ENCODE peak calls at places on chromosomes 3 and 15, in eight cellular contexts. One of them, this sample, is unnamed.
A peak's percentile ranks its signal among the peaks of the same experiment; 100 is the strongest.

GRCh38 chr15:58066042-58066867 is 744 bp upstream of the ALDH1A2 start:
- DNase-seq in uterus: peak; percentile 84
- DNase-seq in left ventricle myocardium inferior: peak; percentile 67
- DNase-seq in GM23248: peak; percentile 62
- DNase-seq in pancreas: peak; percentile 92
- DNase-seq in transverse colon: peak; percentile 66
- DNase-seq in A673: peak; percentile 55
- DNase-seq in astrocyte: no peak
- DNase-seq in this sample: peak; percentile 59

GRCh38 chr15:29456255-29456654 is 186.6 kb upstream of the NSMCE3 start:
- DNase-seq in A673: no peak
- DNase-seq in uterus: no peak
- DNase-seq in transverse colon: no peak
- DNase-seq in left ventricle myocardium inferior: no peak
- DNase-seq in astrocyte: no peak
- DNase-seq in GM23248: no peak
- DNase-seq in pancreas: no peak
- DNase-seq in this sample: no peak

GRCh38 chr3:69033470-69033869 is 18.7 kb downstream of the TMF1 start:
- DNase-seq in pancreas: no peak
- DNase-seq in GM23248: peak; percentile 91
- DNase-seq in astrocyte: no peak
- DNase-seq in uterus: no peak
- DNase-seq in A673: no peak
- DNase-seq in left ventricle myocardium inferior: no peak
- DNase-seq in transverse colon: no peak
- DNase-seq in this sample: no peak

GRCh38 chr15:34850121-34850520 is 54.8 kb upstream of the ACTC1 start:
- DNase-seq in transverse colon: no peak
- DNase-seq in A673: no peak
- DNase-seq in uterus: no peak
- DNase-seq in astrocyte: no peak
- DNase-seq in pancreas: no peak
- DNase-seq in left ventricle myocardium inferior: no peak
- DNase-seq in GM23248: no peak
- DNase-seq in this sample: peak; percentile 9

GRCh38 chr3:78818161-78818985 is 949.4 kb downstream of the ROBO1 start:
- DNase-seq in uterus: no peak
- DNase-seq in left ventricle myocardium inferior: no peak
- DNase-seq in GM23248: no peak
- DNase-seq in transverse colon: no peak
- DNase-seq in pancreas: no peak
- DNase-seq in astrocyte: no peak
- DNase-seq in A673: no peak
- DNase-seq in this sample: peak; percentile 12

GRCh38 chr15:39153718-39154117 is 427.2 kb upstream of the THBS1 start:
- DNase-seq in A673: no peak
- DNase-seq in uterus: no peak
- DNase-seq in left ventricle myocardium inferior: no peak
- DNase-seq in astrocyte: no peak
- DNase-seq in transverse colon: peak; percentile 26
- DNase-seq in GM23248: peak; percentile 24
- DNase-seq in pancreas: no peak
- DNase-seq in this sample: no peak

GRCh38 chr3:64977308-64978100 is 289.7 kb upstream of the ADAMTS9 start:
- DNase-seq in transverse colon: no peak
- DNase-seq in uterus: no peak
- DNase-seq in A673: no peak
- DNase-seq in GM23248: peak; percentile 65
- DNase-seq in pancreas: no peak
- DNase-seq in left ventricle myocardium inferior: no peak
- DNase-seq in astrocyte: peak; percentile 85
- DNase-seq in this sample: no peak

GRCh38 chr15:70053006-70053702 is 44.6 kb downstream of the TLE3 start:
- DNase-seq in uterus: peak; percentile 14
- DNase-seq in astrocyte: no peak
- DNase-seq in transverse colon: no peak
- DNase-seq in left ventricle myocardium inferior: no peak
- DNase-seq in A673: no peak
- DNase-seq in pancreas: peak; percentile 48
- DNase-seq in GM23248: no peak
- DNase-seq in this sample: peak; percentile 46

GRCh38 chr3:160450846-160451245 is 1.3 kb upstream of the TRIM59 start:
- DNase-seq in transverse colon: no peak
- DNase-seq in A673: no peak
- DNase-seq in astrocyte: peak; percentile 90
- DNase-seq in left ventricle myocardium inferior: no peak
- DNase-seq in pancreas: no peak
- DNase-seq in uterus: no peak
- DNase-seq in GM23248: peak; percentile 89
- DNase-seq in this sample: no peak

GRCh38 chr3:115113367-115113766 is 33.7 kb downstream of the ZBTB20 start:
- DNase-seq in left ventricle myocardium inferior: no peak
- DNase-seq in GM23248: peak; percentile 38
- DNase-seq in pancreas: no peak
- DNase-seq in astrocyte: peak; percentile 37
- DNase-seq in transverse colon: no peak
- DNase-seq in A673: no peak
- DNase-seq in uterus: no peak
- DNase-seq in this sample: peak; percentile 25

GRCh38 chr3:60013241-60013640 is 963.4 kb upstream of the CFAP20DC start:
- DNase-seq in A673: no peak
- DNase-seq in uterus: no peak
- DNase-seq in astrocyte: peak; percentile 38
- DNase-seq in left ventricle myocardium inferior: no peak
- DNase-seq in GM23248: peak; percentile 5
- DNase-seq in transverse colon: no peak
- DNase-seq in pancreas: no peak
- DNase-seq in this sample: no peak

GRCh38 chr15:48318131-48318530 is 13.1 kb upstream of the DUT start:
- DNase-seq in transverse colon: no peak
- DNase-seq in left ventricle myocardium inferior: no peak
- DNase-seq in A673: no peak
- DNase-seq in uterus: no peak
- DNase-seq in pancreas: no peak
- DNase-seq in GM23248: no peak
- DNase-seq in astrocyte: no peak
- DNase-seq in this sample: no peak

GRCh38 chr3:37935756-37936666 is 54.6 kb upstream of the VILL start:
- DNase-seq in pancreas: no peak
- DNase-seq in GM23248: peak; percentile 89
- DNase-seq in A673: peak; percentile 32
- DNase-seq in astrocyte: peak; percentile 98
- DNase-seq in left ventricle myocardium inferior: no peak
- DNase-seq in transverse colon: peak; percentile 36
- DNase-seq in uterus: no peak
- DNase-seq in this sample: no peak

GRCh38 chr15:35697549-35698299 is 151.8 kb upstream of the DPH6 start:
- DNase-seq in pancreas: no peak
- DNase-seq in A673: peak; percentile 28
- DNase-seq in GM23248: peak; percentile 35
- DNase-seq in transverse colon: peak; percentile 16
- DNase-seq in uterus: no peak
- DNase-seq in astrocyte: peak; percentile 85
- DNase-seq in left ventricle myocardium inferior: no peak
- DNase-seq in this sample: no peak

GRCh38 chr3:66763294-66763693 is 234.8 kb upstream of the KBTBD8 start:
- DNase-seq in left ventricle myocardium inferior: no peak
- DNase-seq in pancreas: no peak
- DNase-seq in uterus: no peak
- DNase-seq in transverse colon: no peak
- DNase-seq in A673: no peak
- DNase-seq in GM23248: peak; percentile 68
- DNase-seq in astrocyte: peak; percentile 7
- DNase-seq in this sample: no peak

GRCh38 chr15:79002631-79003030 is 57.8 kb upstream of the CTSH start:
- DNase-seq in A673: no peak
- DNase-seq in astrocyte: no peak
- DNase-seq in pancreas: no peak
- DNase-seq in uterus: no peak
- DNase-seq in GM23248: no peak
- DNase-seq in left ventricle myocardium inferior: no peak
- DNase-seq in transverse colon: no peak
- DNase-seq in this sample: no peak

GRCh38 chr3:107525101-107525953 is 2.6 kb downstream of the BBX start:
- DNase-seq in pancreas: peak; percentile 73
- DNase-seq in transverse colon: peak; percentile 23
- DNase-seq in uterus: peak; percentile 34
- DNase-seq in A673: peak; percentile 35
- DNase-seq in left ventricle myocardium inferior: peak; percentile 41
- DNase-seq in astrocyte: peak; percentile 4
- DNase-seq in GM23248: peak; percentile 67
- DNase-seq in this sample: peak; percentile 90

GRCh38 chr15:66394912-66395311 is 8.2 kb downstream of the MAP2K1 start:
- DNase-seq in A673: no peak
- DNase-seq in left ventricle myocardium inferior: no peak
- DNase-seq in GM23248: no peak
- DNase-seq in astrocyte: no peak
- DNase-seq in transverse colon: no peak
- DNase-seq in uterus: no peak
- DNase-seq in pancreas: no peak
- DNase-seq in this sample: no peak

GRCh38 chr3:175258763-175259162 is 399.6 kb downstream of the NAALADL2 start:
- DNase-seq in astrocyte: peak; percentile 85
- DNase-seq in uterus: no peak
- DNase-seq in left ventricle myocardium inferior: no peak
- DNase-seq in A673: no peak
- DNase-seq in transverse colon: no peak
- DNase-seq in pancreas: no peak
- DNase-seq in GM23248: peak; percentile 13
- DNase-seq in this sample: no peak

GRCh38 chr3:66989860-66990696 is 8.0 kb upstream of the KBTBD8 start:
- DNase-seq in left ventricle myocardium inferior: no peak
- DNase-seq in astrocyte: no peak
- DNase-seq in A673: peak; percentile 14
- DNase-seq in transverse colon: no peak
- DNase-seq in pancreas: no peak
- DNase-seq in uterus: no peak
- DNase-seq in GM23248: peak; percentile 49
- DNase-seq in this sample: no peak

GRCh38 chr3:6132684-6133432 is 728.1 kb upstream of the GRM7 start:
- DNase-seq in transverse colon: no peak
- DNase-seq in left ventricle myocardium inferior: no peak
- DNase-seq in astrocyte: no peak
- DNase-seq in GM23248: no peak
- DNase-seq in uterus: no peak
- DNase-seq in A673: no peak
- DNase-seq in pancreas: no peak
- DNase-seq in this sample: no peak

GRCh38 chr15:54789377-54789776 is 407.4 kb downstream of the RSL24D1 start:
- DNase-seq in left ventricle myocardium inferior: no peak
- DNase-seq in astrocyte: no peak
- DNase-seq in pancreas: no peak
- DNase-seq in uterus: no peak
- DNase-seq in transverse colon: no peak
- DNase-seq in GM23248: no peak
- DNase-seq in A673: no peak
- DNase-seq in this sample: no peak

GRCh38 chr15:48643776-48644497 is 1.6 kb downstream of the FBN1 start:
- DNase-seq in astrocyte: no peak
- DNase-seq in left ventricle myocardium inferior: no peak
- DNase-seq in uterus: no peak
- DNase-seq in transverse colon: no peak
- DNase-seq in GM23248: peak; percentile 51
- DNase-seq in pancreas: no peak
- DNase-seq in A673: no peak
- DNase-seq in this sample: no peak

GRCh38 chr15:89998923-89999675 is 2.0 kb upstream of the ZNF710 start:
- DNase-seq in astrocyte: no peak
- DNase-seq in pancreas: no peak
- DNase-seq in uterus: no peak
- DNase-seq in GM23248: no peak
- DNase-seq in A673: no peak
- DNase-seq in left ventricle myocardium inferior: no peak
- DNase-seq in transverse colon: no peak
- DNase-seq in this sample: no peak
- H3K4me1 ChIP-seq in astrocyte: peaks cover 26% of the 10 kb centered on the region
- H3K4me1 ChIP-seq in pancreas: peaks cover 25% of the 10 kb centered on the region
- H3K4me1 ChIP-seq in uterus: peaks cover 7% of the 10 kb centered on the region
- H3K4me1 ChIP-seq in GM23248: peaks cover 33% of the 10 kb centered on the region
- H3K4me1 ChIP-seq in A673: peaks cover 12% of the 10 kb centered on the region
- H3K4me1 ChIP-seq in left ventricle myocardium inferior: peaks cover 41% of the 10 kb centered on the region
- H3K4me1 ChIP-seq in transverse colon: peaks cover 47% of the 10 kb centered on the region
- H3K4me1 ChIP-seq in this sample: peaks cover 33% of the 10 kb centered on the region

GRCh38 chr15:42450434-42450790 is 40.5 kb downstream of the ZNF106 start:
- DNase-seq in A673: no peak
- DNase-seq in GM23248: no peak
- DNase-seq in transverse colon: no peak
- DNase-seq in astrocyte: no peak
- DNase-seq in uterus: no peak
- DNase-seq in left ventricle myocardium inferior: no peak
- DNase-seq in pancreas: no peak
- DNase-seq in this sample: no peak

GRCh38 chr15:42444415-42445063 is 46.4 kb downstream of the ZNF106 start:
- DNase-seq in astrocyte: peak; percentile 6
- DNase-seq in A673: peak; percentile 34
- DNase-seq in pancreas: no peak
- DNase-seq in transverse colon: no peak
- DNase-seq in uterus: no peak
- DNase-seq in left ventricle myocardium inferior: no peak
- DNase-seq in GM23248: peak; percentile 39
- DNase-seq in this sample: no peak

GRCh38 chr15:42449770-42450433 is 41.0 kb downstream of the ZNF106 start:
- DNase-seq in astrocyte: no peak
- DNase-seq in pancreas: no peak
- DNase-seq in A673: no peak
- DNase-seq in GM23248: no peak
- DNase-seq in transverse colon: no peak
- DNase-seq in left ventricle myocardium inferior: no peak
- DNase-seq in uterus: no peak
- DNase-seq in this sample: peak; percentile 57

GRCh38 chr15:42448281-42448680 is 42.7 kb downstream of the ZNF106 start:
- DNase-seq in pancreas: no peak
- DNase-seq in left ventricle myocardium inferior: no peak
- DNase-seq in transverse colon: no peak
- DNase-seq in astrocyte: no peak
- DNase-seq in A673: no peak
- DNase-seq in GM23248: no peak
- DNase-seq in uterus: no peak
- DNase-seq in this sample: no peak

GRCh38 chr15:42447599-42447998 is 43.3 kb downstream of the ZNF106 start:
- DNase-seq in A673: no peak
- DNase-seq in pancreas: no peak
- DNase-seq in transverse colon: no peak
- DNase-seq in uterus: no peak
- DNase-seq in left ventricle myocardium inferior: no peak
- DNase-seq in GM23248: no peak
- DNase-seq in astrocyte: no peak
- DNase-seq in this sample: no peak
- H3K4me1 ChIP-seq in A673: no peaks in the 10 kb centered on the region
- H3K4me1 ChIP-seq in pancreas: no peaks in the 10 kb centered on the region
- H3K4me1 ChIP-seq in transverse colon: no peaks in the 10 kb centered on the region
- H3K4me1 ChIP-seq in uterus: no peaks in the 10 kb centered on the region
- H3K4me1 ChIP-seq in left ventricle myocardium inferior: peaks cover 67% of the 10 kb centered on the region
- H3K4me1 ChIP-seq in GM23248: peaks cover 9% of the 10 kb centered on the region
- H3K4me1 ChIP-seq in astrocyte: no peaks in the 10 kb centered on the region
- H3K4me1 ChIP-seq in this sample: peaks cover 22% of the 10 kb centered on the region

GRCh38 chr3:46193436-46193835 is 14.7 kb downstream of the CCR1 start:
- DNase-seq in A673: no peak
- DNase-seq in astrocyte: no peak
- DNase-seq in uterus: no peak
- DNase-seq in left ventricle myocardium inferior: no peak
- DNase-seq in transverse colon: no peak
- DNase-seq in pancreas: no peak
- DNase-seq in GM23248: peak; percentile 50
- DNase-seq in this sample: no peak
- H3K4me1 ChIP-seq in A673: no peaks in the 10 kb centered on the region
- H3K4me1 ChIP-seq in astrocyte: no peaks in the 10 kb centered on the region
- H3K4me1 ChIP-seq in uterus: no peaks in the 10 kb centered on the region
- H3K4me1 ChIP-seq in left ventricle myocardium inferior: no peaks in the 10 kb centered on the region
- H3K4me1 ChIP-seq in transverse colon: no peaks in the 10 kb centered on the region
- H3K4me1 ChIP-seq in pancreas: no peaks in the 10 kb centered on the region
- H3K4me1 ChIP-seq in GM23248: peaks cover under 1% of the 10 kb centered on the region
- H3K4me1 ChIP-seq in this sample: no peaks in the 10 kb centered on the region

GRCh38 chr3:187738089-187738399 is 7.2 kb downstream of the BCL6 start:
- DNase-seq in uterus: no peak
- DNase-seq in pancreas: no peak
- DNase-seq in astrocyte: no peak
- DNase-seq in GM23248: no peak
- DNase-seq in transverse colon: no peak
- DNase-seq in left ventricle myocardium inferior: no peak
- DNase-seq in A673: no peak
- DNase-seq in this sample: no peak
- H3K4me1 ChIP-seq in uterus: peaks cover 7% of the 10 kb centered on the region
- H3K4me1 ChIP-seq in pancreas: peaks cover 14% of the 10 kb centered on the region
- H3K4me1 ChIP-seq in astrocyte: peaks cover 53% of the 10 kb centered on the region
- H3K4me1 ChIP-seq in GM23248: peaks cover 49% of the 10 kb centered on the region
- H3K4me1 ChIP-seq in transverse colon: peaks cover 45% of the 10 kb centered on the region
- H3K4me1 ChIP-seq in left ventricle myocardium inferior: peaks cover 85% of the 10 kb centered on the region
- H3K4me1 ChIP-seq in A673: peaks cover 29% of the 10 kb centered on the region
- H3K4me1 ChIP-seq in this sample: peaks cover 36% of the 10 kb centered on the region

This sample was measured in upper lobe of left lung.